ENCODE peak calls at places on chromosomes 12 and 14, in seven cellular contexts. One of them, this sample, is unnamed.

GRCh38 chr14:78202178-78202577 is 32.0 kb downstream of the NRXN3 start:
- DNase-seq in fibroblast of gingiva: no peak
- DNase-seq in CD8-positive, alpha-beta memory T cell: no peak
- DNase-seq in substantia nigra: no peak
- DNase-seq in ELR: no peak
- DNase-seq in NCI-H187: no peak
- DNase-seq in NCI-H510A treated with DMSO at 0.1 percent for 48 hours: no peak
- DNase-seq in this sample: no peak

GRCh38 chr12:104138747-104139186 is 757 bp upstream of the NFYB start:
- DNase-seq in fibroblast of gingiva: peak
- DNase-seq in CD8-positive, alpha-beta memory T cell: peak
- DNase-seq in substantia nigra: no peak
- DNase-seq in ELR: no peak
- DNase-seq in NCI-H187: no peak
- DNase-seq in NCI-H510A treated with DMSO at 0.1 percent for 48 hours: no peak
- DNase-seq in this sample: no peak

GRCh38 chr12:1544991-1545700 is 49.2 kb downstream of the FBXL14 start:
- DNase-seq in fibroblast of gingiva: peak
- DNase-seq in CD8-positive, alpha-beta memory T cell: no peak
- DNase-seq in substantia nigra: no peak
- DNase-seq in ELR: peak
- DNase-seq in NCI-H187: no peak
- DNase-seq in NCI-H510A treated with DMSO at 0.1 percent for 48 hours: no peak
- DNase-seq in this sample: no peak

GRCh38 chr14:72856530-72857264 is 37.2 kb downstream of the DPF3 start:
- DNase-seq in fibroblast of gingiva: no peak
- DNase-seq in CD8-positive, alpha-beta memory T cell: no peak
- DNase-seq in substantia nigra: no peak
- DNase-seq in ELR: no peak
- DNase-seq in NCI-H187: no peak
- DNase-seq in NCI-H510A treated with DMSO at 0.1 percent for 48 hours: peak
- DNase-seq in this sample: no peak

GRCh38 chr12:41724216-41724615 is 420.5 kb downstream of the GXYLT1 start:
- DNase-seq in fibroblast of gingiva: no peak
- DNase-seq in CD8-positive, alpha-beta memory T cell: no peak
- DNase-seq in substantia nigra: no peak
- DNase-seq in ELR: no peak
- DNase-seq in NCI-H187: no peak
- DNase-seq in NCI-H510A treated with DMSO at 0.1 percent for 48 hours: no peak
- DNase-seq in this sample: no peak

GRCh38 chr12:24527102-24527501 is 421.8 kb downstream of the BCAT1 start:
- DNase-seq in fibroblast of gingiva: no peak
- DNase-seq in CD8-positive, alpha-beta memory T cell: no peak
- DNase-seq in substantia nigra: no peak
- DNase-seq in ELR: no peak
- DNase-seq in NCI-H187: no peak
- DNase-seq in NCI-H510A treated with DMSO at 0.1 percent for 48 hours: no peak
- DNase-seq in this sample: no peak

GRCh38 chr14:98966021-98966420 is 306.0 kb downstream of the BCL11B start:
- DNase-seq in fibroblast of gingiva: no peak
- DNase-seq in CD8-positive, alpha-beta memory T cell: no peak
- DNase-seq in substantia nigra: no peak
- DNase-seq in ELR: no peak
- DNase-seq in NCI-H187: no peak
- DNase-seq in NCI-H510A treated with DMSO at 0.1 percent for 48 hours: no peak
- DNase-seq in this sample: no peak

GRCh38 chr12:32365473-32366064 is 33.8 kb upstream of the FGD4 start:
- DNase-seq in fibroblast of gingiva: peak
- DNase-seq in CD8-positive, alpha-beta memory T cell: peak
- DNase-seq in substantia nigra: peak
- DNase-seq in ELR: peak
- DNase-seq in NCI-H187: peak
- DNase-seq in NCI-H510A treated with DMSO at 0.1 percent for 48 hours: peak
- DNase-seq in this sample: peak

GRCh38 chr12:77796775-77797174 is 33.9 kb upstream of the NAV3 start:
- DNase-seq in fibroblast of gingiva: peak
- DNase-seq in CD8-positive, alpha-beta memory T cell: no peak
- DNase-seq in substantia nigra: no peak
- DNase-seq in ELR: peak
- DNase-seq in NCI-H187: no peak
- DNase-seq in NCI-H510A treated with DMSO at 0.1 percent for 48 hours: no peak
- DNase-seq in this sample: no peak

GRCh38 chr12:77031745-77032144 is 33.6 kb downstream of the E2F7 start:
- DNase-seq in fibroblast of gingiva: no peak
- DNase-seq in CD8-positive, alpha-beta memory T cell: no peak
- DNase-seq in substantia nigra: no peak
- DNase-seq in ELR: peak
- DNase-seq in NCI-H187: no peak
- DNase-seq in NCI-H510A treated with DMSO at 0.1 percent for 48 hours: no peak
- DNase-seq in this sample: no peak

GRCh38 chr12:52658196-52658595 is 6.2 kb upstream of the KRT2 start:
- DNase-seq in fibroblast of gingiva: no peak
- DNase-seq in CD8-positive, alpha-beta memory T cell: no peak
- DNase-seq in substantia nigra: no peak
- DNase-seq in ELR: no peak
- DNase-seq in NCI-H187: no peak
- DNase-seq in NCI-H510A treated with DMSO at 0.1 percent for 48 hours: no peak
- DNase-seq in this sample: no peak

GRCh38 chr14:74663884-74664283 is 49.0 kb downstream of the AREL1 start:
- DNase-seq in fibroblast of gingiva: peak
- DNase-seq in CD8-positive, alpha-beta memory T cell: no peak
- DNase-seq in substantia nigra: no peak
- DNase-seq in ELR: no peak
- DNase-seq in NCI-H187: no peak
- DNase-seq in NCI-H510A treated with DMSO at 0.1 percent for 48 hours: no peak
- DNase-seq in this sample: no peak

GRCh38 chr12:11894890-11895289 is 175.8 kb upstream of the BCL2L14 start:
- DNase-seq in fibroblast of gingiva: no peak
- DNase-seq in CD8-positive, alpha-beta memory T cell: no peak
- DNase-seq in substantia nigra: no peak
- DNase-seq in ELR: no peak
- DNase-seq in NCI-H187: no peak
- DNase-seq in NCI-H510A treated with DMSO at 0.1 percent for 48 hours: no peak
- DNase-seq in this sample: no peak

GRCh38 chr12:20439634-20440033 is 71.3 kb downstream of the PDE3A start:
- DNase-seq in fibroblast of gingiva: no peak
- DNase-seq in CD8-positive, alpha-beta memory T cell: no peak
- DNase-seq in substantia nigra: no peak
- DNase-seq in ELR: no peak
- DNase-seq in NCI-H187: no peak
- DNase-seq in NCI-H510A treated with DMSO at 0.1 percent for 48 hours: no peak
- DNase-seq in this sample: no peak

GRCh38 chr12:1184402-1184801 is 193.4 kb downstream of the ERC1 start:
- DNase-seq in fibroblast of gingiva: no peak
- DNase-seq in CD8-positive, alpha-beta memory T cell: no peak
- DNase-seq in substantia nigra: no peak
- DNase-seq in ELR: peak
- DNase-seq in NCI-H187: no peak
- DNase-seq in NCI-H510A treated with DMSO at 0.1 percent for 48 hours: no peak
- DNase-seq in this sample: no peak

GRCh38 chr12:131609762-131610161 is 101.1 kb upstream of the SFSWAP start:
- DNase-seq in fibroblast of gingiva: no peak
- DNase-seq in CD8-positive, alpha-beta memory T cell: no peak
- DNase-seq in substantia nigra: no peak
- DNase-seq in ELR: no peak
- DNase-seq in NCI-H187: no peak
- DNase-seq in NCI-H510A treated with DMSO at 0.1 percent for 48 hours: no peak
- DNase-seq in this sample: no peak

GRCh38 chr12:6963016-6963731 is 7.3 kb downstream of the PHB2 start:
- DNase-seq in fibroblast of gingiva: no peak
- DNase-seq in CD8-positive, alpha-beta memory T cell: no peak
- DNase-seq in substantia nigra: no peak
- DNase-seq in ELR: no peak
- DNase-seq in NCI-H187: peak
- DNase-seq in NCI-H510A treated with DMSO at 0.1 percent for 48 hours: peak
- DNase-seq in this sample: no peak

GRCh38 chr12:123822804-123823203 is 60.7 kb downstream of the DNAH10 start:
- DNase-seq in fibroblast of gingiva: no peak
- DNase-seq in CD8-positive, alpha-beta memory T cell: no peak
- DNase-seq in substantia nigra: no peak
- DNase-seq in ELR: no peak
- DNase-seq in NCI-H187: no peak
- DNase-seq in NCI-H510A treated with DMSO at 0.1 percent for 48 hours: no peak
- DNase-seq in this sample: no peak

GRCh38 chr12:31226639-31227038 is 99.3 kb downstream of the SINHCAF start:
- DNase-seq in fibroblast of gingiva: no peak
- DNase-seq in CD8-positive, alpha-beta memory T cell: no peak
- DNase-seq in substantia nigra: peak
- DNase-seq in ELR: no peak
- DNase-seq in NCI-H187: no peak
- DNase-seq in NCI-H510A treated with DMSO at 0.1 percent for 48 hours: no peak
- DNase-seq in this sample: no peak

GRCh38 chr14:39266589-39266870 is 32.8 kb downstream of the MIA2 start:
- DNase-seq in fibroblast of gingiva: no peak
- DNase-seq in CD8-positive, alpha-beta memory T cell: no peak
- DNase-seq in substantia nigra: peak
- DNase-seq in ELR: peak
- DNase-seq in NCI-H187: no peak
- DNase-seq in NCI-H510A treated with DMSO at 0.1 percent for 48 hours: no peak
- DNase-seq in this sample: peak

GRCh38 chr12:116880213-116880816 is 926 bp downstream of the HRK start:
- DNase-seq in fibroblast of gingiva: no peak
- DNase-seq in CD8-positive, alpha-beta memory T cell: no peak
- DNase-seq in substantia nigra: no peak
- DNase-seq in ELR: no peak
- DNase-seq in NCI-H187: no peak
- DNase-seq in NCI-H510A treated with DMSO at 0.1 percent for 48 hours: no peak
- DNase-seq in this sample: no peak

GRCh38 chr12:30850684-30851083 is 75.9 kb upstream of the TSPAN11 start:
- DNase-seq in fibroblast of gingiva: no peak
- DNase-seq in CD8-positive, alpha-beta memory T cell: no peak
- DNase-seq in substantia nigra: no peak
- DNase-seq in ELR: no peak
- DNase-seq in NCI-H187: no peak
- DNase-seq in NCI-H510A treated with DMSO at 0.1 percent for 48 hours: no peak
- DNase-seq in this sample: no peak